ENCODE peak calls at places on chromosomes 13 and 19, in ten cellular contexts. P is neural progenitor cell; N is stromal cell of bone marrow; R is HL-60; C is activated T-cell treated with anti-CD3 and anti-CD28 coated beads, Interleukin-2, amount 50 U/mL, for 72 hours; A is Caco-2; K is fibroblast of the aortic adventitia; B is choroid plexus epithelial cell; X is stimulated activated CD4-positive, alpha-beta T cell treated with anti-CD3 and anti-CD28 coated beads, TNF-alpha, amount 100 ng/mL, for 1 hour; W is activated CD4-positive, alpha-beta T cell treated with anti-CD3 and anti-CD28 coated beads for 1 hour. H is an unnamed sample.

GRCh38 chr13:75762066-75762937 is 126.2 kb downstream of the LMO7 start:
- DNase-seq in W (no peak), A (peak), R (no peak), P (no peak), B (peak), X (no peak), C (peak), N (no peak), K (peak), H (no peak)

GRCh38 chr13:23433171-23434153 is at the start of gene SACS:
- DNase-seq in K (peak), N (peak), X (no peak), B (peak), P (peak), W (no peak), A (peak), R (no peak), C (no peak), H (peak)

GRCh38 chr13:98974053-98974452 is 3.8 kb downstream of the DOCK9 start:
- DNase-seq in A (no peak), K (no peak), X (no peak), P (no peak), C (no peak), R (peak), W (no peak), N (no peak), B (no peak), H (no peak)

GRCh38 chr13:113176292-113176691 is 17.8 kb downstream of the PROZ start:
- DNase-seq in A (no peak), W (peak), C (no peak), P (no peak), K (no peak), X (peak), B (no peak), N (no peak), R (peak), H (no peak)

GRCh38 chr19:53002479-53002878 is 11.2 kb upstream of the ERVV-1 start:
- DNase-seq in K (no peak), X (no peak), R (no peak), N (no peak), A (no peak), P (peak), W (no peak), B (no peak), C (no peak), H (no peak)

GRCh38 chr19:4844348-4845179 is 13.1 kb upstream of the TICAM1 start:
- DNase-seq in B (peak), K (peak), C (no peak), W (no peak), P (no peak), A (no peak), R (no peak), X (no peak), N (no peak), H (no peak)

GRCh38 chr19:13023666-13024065 is 28.4 kb downstream of the NFIX start:
- DNase-seq in N (no peak), K (peak), P (no peak), B (no peak), R (no peak), X (no peak), W (no peak), A (no peak), C (no peak), H (peak)

GRCh38 chr13:25217023-25217909 is 45.2 kb upstream of the AMER2 start:
- DNase-seq in P (no peak), N (peak), K (peak), A (no peak), B (peak), R (no peak), C (peak), X (no peak), W (no peak), H (no peak)

GRCh38 chr13:60273971-60274370 is 110.2 kb upstream of the DIAPH3 start:
- DNase-seq in N (no peak), A (peak), K (no peak), X (no peak), C (no peak), P (no peak), W (no peak), R (no peak), B (no peak), H (no peak)

GRCh38 chr19:15417699-15418098 is 1.1 kb downstream of the AKAP8L start:
- DNase-seq in C (no peak), X (no peak), B (peak), R (no peak), N (no peak), K (peak), W (no peak), A (no peak), P (no peak), H (peak)

GRCh38 chr19:38684078-38684861 is 36.8 kb downstream of the ACTN4 start:
- DNase-seq in A (peak), X (no peak), K (peak), C (peak), R (peak), N (peak), B (peak), P (no peak), W (no peak), H (no peak)

GRCh38 chr19:39927524-39928356 is 6.7 kb downstream of the FCGBP start:
- DNase-seq in N (no peak), A (no peak), W (no peak), R (no peak), B (no peak), P (no peak), X (no peak), C (no peak), K (no peak), H (no peak)

GRCh38 chr13:64239372-64239771 is 2823.7 kb upstream of the PCDH20 start:
- DNase-seq in B (peak), R (no peak), A (no peak), X (no peak), N (peak), C (no peak), K (peak), W (no peak), P (no peak), H (no peak)

GRCh38 chr19:40599331-40600085 is 1.7 kb upstream of the LTBP4 start:
- DNase-seq in A (no peak), C (no peak), X (no peak), P (peak), W (no peak), B (no peak), K (no peak), N (no peak), R (no peak), H (no peak)

GRCh38 chr19:47675271-47675670 is 38.0 kb upstream of the EHD2 start:
- DNase-seq in K (no peak), P (no peak), W (no peak), B (no peak), C (no peak), X (no peak), A (no peak), R (no peak), N (no peak), H (no peak)

GRCh38 chr19:326851-327250 is 17.7 kb downstream of the MIER2 start:
- DNase-seq in C (no peak), W (no peak), A (no peak), R (no peak), N (no peak), B (no peak), P (no peak), K (no peak), X (no peak), H (no peak)

GRCh38 chr13:107331359-107331758 is 763.4 kb upstream of the ARGLU1 start:
- DNase-seq in C (no peak), A (no peak), P (no peak), K (no peak), R (no peak), B (no peak), W (no peak), X (no peak), N (no peak), H (no peak)

GRCh38 chr19:29953352-29954247 is 11.6 kb downstream of the URI1 start:
- DNase-seq in C (no peak), N (no peak), X (no peak), W (no peak), B (no peak), K (no peak), A (no peak), R (no peak), P (no peak), H (no peak)

GRCh38 chr19:35090160-35090794 is 25.3 kb upstream of the FXYD3 start:
- DNase-seq in C (peak), R (peak), K (peak), W (no peak), N (peak), P (peak), X (no peak), B (peak), A (peak), H (peak)

GRCh38 chr19:6092329-6093286 is 17.7 kb downstream of the RFX2 start:
- DNase-seq in X (no peak), C (no peak), P (peak), W (no peak), B (peak), R (no peak), A (peak), K (peak), N (peak), H (peak)